ENCODE peak calls at places on chromosomes 11 and 22, in nine cellular contexts. I is sigmoid colon, T is heart right ventricle, S is H9, E is cardiac muscle cell, H is left lung, Q is psoas muscle, L is fibroblast of lung, N is neural progenitor cell. F is an unnamed sample.
A peak's percentile ranks its signal among the peaks of the same experiment; 100 is the strongest.

GRCh38 chr22:49326558-49326957 is 501.1 kb downstream of the BRD1 start:
- DNase-seq in I (no peak), T (no peak), S (no peak), E (no peak), H (no peak), Q (no peak), L (no peak), N (no peak), F (no peak)

GRCh38 chr11:71931245-71931602 is 2.4 kb downstream of the RNF121 start:
- DNase-seq in I (no peak), T (no peak), S (no peak), E (no peak), H (no peak), Q (no peak), L (peak; percentile 72), N (no peak), F (no peak)

GRCh38 chr11:66048525-66049313 is at the start of gene GAL3ST3:
- DNase-seq in I (no peak), T (no peak), S (peak; percentile 85), E (peak; percentile 75), H (no peak), Q (no peak), L (no peak), N (peak; percentile 88), F (no peak)

GRCh38 chr11:9953994-9954626 is 290.2 kb downstream of the SWAP70 start:
- DNase-seq in I (no peak), T (no peak), S (no peak), E (no peak), H (no peak), Q (no peak), L (no peak), N (no peak), F (no peak)

GRCh38 chr11:118057424-118058145 is 19.3 kb upstream of the TMPRSS4 start:
- DNase-seq in I (peak; percentile 24), T (no peak), S (no peak), E (no peak), H (no peak), Q (no peak), L (no peak), N (no peak), F (no peak)

GRCh38 chr22:24517446-24517845 is 22.3 kb downstream of the UPB1 start:
- DNase-seq in I (no peak), T (no peak), S (no peak), E (no peak), H (no peak), Q (no peak), L (no peak), N (no peak), F (no peak)

GRCh38 chr11:10294289-10294953 is 402 bp upstream of the SBF2 start:
- DNase-seq in I (peak; percentile 83), T (peak; percentile 59), S (peak; percentile 50), E (peak; percentile 55), H (peak; percentile 87), Q (peak; percentile 58), L (peak; percentile 47), N (peak; percentile 59), F (peak; percentile 70)

GRCh38 chr11:42976636-42977217 is 335.1 kb upstream of the API5 start:
- DNase-seq in I (no peak), T (no peak), S (no peak), E (peak; percentile 27), H (no peak), Q (no peak), L (no peak), N (no peak), F (no peak)

GRCh38 chr11:58498464-58498863 is 9.4 kb downstream of the OR5B21 start:
- DNase-seq in I (no peak), T (no peak), S (no peak), E (no peak), H (peak; percentile 57), Q (no peak), L (peak; percentile 16), N (no peak), F (peak; percentile 4)

GRCh38 chr11:63711838-63712237 is 30.5 kb downstream of the RTN3 start:
- DNase-seq in I (no peak), T (no peak), S (no peak), E (no peak), H (no peak), Q (no peak), L (no peak), N (no peak), F (no peak)

GRCh38 chr11:101138245-101138930 is 8.8 kb upstream of the PGR start:
- DNase-seq in I (no peak), T (no peak), S (no peak), E (no peak), H (no peak), Q (no peak), L (no peak), N (no peak), F (no peak)

GRCh38 chr11:3808846-3809623 is 675 bp downstream of the PGAP2 start:
- DNase-seq in I (no peak), T (no peak), S (peak; percentile 51), E (peak; percentile 52), H (no peak), Q (no peak), L (peak; percentile 43), N (peak; percentile 27), F (no peak)

GRCh38 chr22:38955926-38956325 is 1.5 kb upstream of the APOBEC3A start:
- DNase-seq in I (peak; percentile 25), T (no peak), S (no peak), E (no peak), H (no peak), Q (no peak), L (no peak), N (no peak), F (no peak)

GRCh38 chr11:69368119-69368880 is 74.3 kb downstream of the MYEOV start:
- DNase-seq in I (peak; percentile 48), T (no peak), S (peak; percentile 7), E (no peak), H (no peak), Q (no peak), L (no peak), N (no peak), F (no peak)

GRCh38 chr22:36129985-36130384 is 30.6 kb downstream of the APOL3 start:
- DNase-seq in I (no peak), T (no peak), S (no peak), E (no peak), H (no peak), Q (no peak), L (no peak), N (no peak), F (no peak)

DNA sequence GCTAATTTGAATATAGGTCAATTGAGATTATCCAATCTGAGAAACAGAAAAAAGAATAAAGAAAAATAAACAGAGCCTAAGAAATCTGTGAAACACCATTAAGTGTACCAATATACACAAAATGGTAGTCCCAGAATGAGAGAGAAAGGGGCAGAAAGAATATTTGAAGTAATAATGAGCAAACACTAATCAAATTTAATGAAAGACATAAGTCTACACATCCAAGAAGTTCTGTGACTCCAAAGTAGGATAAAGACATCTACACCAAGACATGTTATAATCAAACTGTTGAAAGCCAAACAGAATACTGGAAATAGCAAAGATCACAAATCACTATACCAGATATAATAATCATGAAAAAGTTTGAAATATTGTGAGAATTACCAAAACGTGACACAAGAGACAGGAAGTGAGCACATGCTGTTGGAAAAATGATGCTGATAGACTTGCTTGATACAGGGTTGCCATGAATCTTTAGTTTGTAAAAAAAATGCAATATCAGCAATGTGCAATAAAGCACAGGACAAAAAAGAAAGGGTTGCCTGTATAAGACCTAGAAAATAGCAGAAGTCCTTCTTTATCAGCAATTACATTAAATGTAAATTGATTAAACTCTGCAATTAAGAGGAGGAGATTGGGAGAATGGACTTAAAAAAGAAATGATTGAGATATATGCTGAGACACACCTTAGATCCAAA is 75.8 kb downstream of the RNF169 start:
- DNase-seq in I (no peak), T (no peak), S (no peak), E (no peak), H (no peak), Q (no peak), L (no peak), N (no peak), F (no peak)
- H3K27ac ChIP-seq in I (no peak overlapping the region), T (no peak overlapping the region), S (no peak overlapping the region), E (no peak overlapping the region), H (no peak overlapping the region), Q (no peak overlapping the region), L (no peak overlapping the region), N (no peak overlapping the region), F (no peak overlapping the region)

DNA sequence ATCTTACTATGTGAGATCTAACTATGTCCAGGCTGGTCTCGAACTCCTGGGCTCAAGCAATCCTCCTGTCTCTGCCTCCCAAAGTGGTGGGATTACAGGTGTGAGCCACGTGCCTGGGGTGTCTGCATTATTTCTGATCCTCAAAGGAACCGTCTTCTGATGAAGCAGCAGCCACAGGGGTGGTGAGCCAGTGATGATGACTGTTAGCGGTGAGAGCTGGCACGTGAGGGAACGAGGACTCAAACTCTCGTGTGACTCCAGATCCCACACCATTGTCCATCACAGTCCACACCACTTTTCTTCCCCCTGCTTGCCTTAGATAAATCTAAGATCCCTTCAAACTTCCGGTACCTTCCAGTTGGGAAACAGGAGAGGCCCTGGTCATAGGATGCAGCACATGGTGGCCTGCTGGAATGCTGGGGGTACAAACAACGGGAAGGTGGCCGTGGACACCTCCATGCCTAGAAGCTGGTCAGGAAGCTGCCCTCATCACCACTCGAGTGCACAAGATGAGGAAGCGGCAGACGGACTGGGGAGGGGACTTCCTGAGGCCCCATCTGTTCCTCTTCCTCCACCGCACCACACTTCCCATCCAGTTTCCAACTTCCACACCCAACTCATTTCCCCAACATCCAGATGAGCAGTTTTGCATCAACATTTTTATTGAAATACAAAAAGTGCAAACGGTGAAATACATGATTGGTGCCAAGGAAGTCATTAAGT is 23.8 kb downstream of the ARHGAP1 start:
- DNase-seq in I (no peak), T (no peak), S (no peak), E (no peak), H (peak; percentile 84), Q (no peak), L (no peak), N (no peak), F (no peak)
- H3K27ac ChIP-seq in I (peak overlapping the region; percentile 79), T (no peak overlapping the region), S (no peak overlapping the region), E (peak overlapping the region; percentile 47), H (peak overlapping the region; percentile 83), Q (peak overlapping the region; percentile 81), L (no peak overlapping the region), N (no peak overlapping the region), F (no peak overlapping the region)

DNA sequence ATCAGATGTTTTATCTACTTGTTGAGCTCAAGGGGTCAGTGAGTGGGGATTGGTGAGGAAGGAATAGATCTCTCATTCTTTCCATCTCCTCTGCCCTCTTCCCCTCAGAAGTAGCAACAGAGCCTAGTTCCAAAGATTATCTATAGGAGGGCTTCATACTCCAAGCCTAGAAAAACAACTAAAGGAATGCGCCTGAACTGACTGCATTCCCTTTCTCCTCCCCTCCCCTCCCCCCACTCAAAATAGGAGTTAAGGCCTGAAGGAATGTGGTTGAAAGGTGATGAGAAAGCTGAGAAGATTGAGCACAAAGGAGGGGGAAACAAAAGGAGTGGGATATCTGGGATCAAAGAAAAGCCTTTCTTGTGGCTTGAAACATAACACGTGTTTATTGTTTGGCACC is 10.5 kb downstream of the EMSY start:
- DNase-seq in I (no peak), T (no peak), S (peak; percentile 83), E (peak; percentile 71), H (no peak), Q (no peak), L (peak; percentile 52), N (peak; percentile 95), F (no peak)
- H3K27ac ChIP-seq in I (no peak overlapping the region), T (no peak overlapping the region), S (peak overlapping the region; percentile 99), E (peak overlapping the region; percentile 91), H (no peak overlapping the region), Q (no peak overlapping the region), L (no peak overlapping the region), N (peak overlapping the region; percentile 99), F (no peak overlapping the region)

DNA sequence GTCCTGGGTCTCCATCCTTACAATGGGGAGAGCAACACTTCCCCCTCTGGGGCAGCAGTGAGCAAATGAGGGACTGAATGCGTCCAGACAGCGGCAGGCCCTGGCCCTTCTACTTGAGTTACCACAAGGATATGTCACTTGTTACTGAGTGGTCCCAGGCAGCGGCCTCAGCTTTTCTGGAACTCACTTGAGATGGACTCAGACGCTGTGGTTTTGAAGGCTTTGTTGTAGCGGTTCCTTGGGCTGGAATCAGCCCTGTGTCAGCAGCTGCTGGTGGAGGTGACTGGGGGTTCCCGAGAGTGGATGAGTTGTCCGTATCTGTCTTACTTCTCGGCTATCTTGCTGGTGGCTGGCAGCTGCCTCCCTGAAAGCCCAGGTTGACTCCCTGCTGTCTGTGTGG is 77.0 kb downstream of the MICAL2 start:
- DNase-seq in I (no peak), T (no peak), S (no peak), E (peak; percentile 75), H (no peak), Q (no peak), L (peak; percentile 93), N (peak; percentile 28), F (peak; percentile 79)
- H3K27ac ChIP-seq in I (peak overlapping the region; percentile 42), T (peak overlapping the region; percentile 32), S (no peak overlapping the region), E (peak overlapping the region; percentile 93), H (peak overlapping the region; percentile 67), Q (no peak overlapping the region), L (no peak overlapping the region), N (no peak overlapping the region), F (peak overlapping the region; percentile 52)

F was measured in SJCRH30.